ENCODE peak calls at places on chromosomes 3 and 15, in four cellular contexts. One of them, this sample, is unnamed.

GRCh38 chr3:107452436-107452835 is 70.3 kb upstream of the BBX start:
- DNase-seq in tibial nerve: no peak
- DNase-seq in psoas muscle: no peak
- DNase-seq in HCT116: no peak
- DNase-seq in this sample: peak

GRCh38 chr3:185537369-185537970 is 14.9 kb downstream of the LIPH start:
- DNase-seq in tibial nerve: peak
- DNase-seq in psoas muscle: peak
- DNase-seq in HCT116: peak
- DNase-seq in this sample: peak

GRCh38 chr3:123229145-123229544 is 27.4 kb downstream of the SEC22A start:
- DNase-seq in HCT116: no peak
- DNase-seq in tibial nerve: no peak
- DNase-seq in psoas muscle: no peak
- DNase-seq in this sample: no peak

GRCh38 chr3:17094551-17094950 is 209.8 kb downstream of the PLCL2 start:
- DNase-seq in HCT116: no peak
- DNase-seq in psoas muscle: no peak
- DNase-seq in tibial nerve: no peak
- DNase-seq in this sample: no peak

GRCh38 chr3:134328147-134328591 is 46.1 kb downstream of the AMOTL2 start:
- DNase-seq in HCT116: peak
- DNase-seq in tibial nerve: no peak
- DNase-seq in psoas muscle: peak
- DNase-seq in this sample: peak

GRCh38 chr3:40070816-40071215 is 238.7 kb upstream of the EIF1B start:
- DNase-seq in psoas muscle: no peak
- DNase-seq in HCT116: no peak
- DNase-seq in tibial nerve: no peak
- DNase-seq in this sample: no peak

GRCh38 chr3:45890405-45890804 is 4.1 kb downstream of the CCR9 start:
- DNase-seq in HCT116: no peak
- DNase-seq in tibial nerve: no peak
- DNase-seq in psoas muscle: no peak
- DNase-seq in this sample: no peak

GRCh38 chr15:62173215-62173614 is 8.1 kb upstream of the C2CD4B start:
- DNase-seq in tibial nerve: no peak
- DNase-seq in HCT116: no peak
- DNase-seq in psoas muscle: no peak
- DNase-seq in this sample: no peak

GRCh38 chr3:123767020-123767394 is 117.1 kb downstream of the MYLK start:
- DNase-seq in tibial nerve: no peak
- DNase-seq in HCT116: no peak
- DNase-seq in psoas muscle: no peak
- DNase-seq in this sample: no peak

GRCh38 chr3:120831066-120831465 is 76.9 kb upstream of the STXBP5L start:
- DNase-seq in psoas muscle: no peak
- DNase-seq in tibial nerve: no peak
- DNase-seq in HCT116: no peak
- DNase-seq in this sample: no peak

GRCh38 chr3:129238945-129239705 is 10.3 kb upstream of the COPG1 start:
- DNase-seq in tibial nerve: no peak
- DNase-seq in psoas muscle: no peak
- DNase-seq in HCT116: no peak
- DNase-seq in this sample: no peak

GRCh38 chr15:101204744-101205535 is 46.9 kb downstream of the CHSY1 start:
- DNase-seq in tibial nerve: no peak
- DNase-seq in HCT116: no peak
- DNase-seq in psoas muscle: no peak
- DNase-seq in this sample: peak

GRCh38 chr3:73413619-73414018 is 211.1 kb downstream of the PDZRN3 start:
- DNase-seq in HCT116: no peak
- DNase-seq in psoas muscle: no peak
- DNase-seq in tibial nerve: no peak
- DNase-seq in this sample: no peak

GRCh38 chr3:45741247-45741646 is 52.1 kb downstream of the SACM1L start:
- DNase-seq in HCT116: no peak
- DNase-seq in tibial nerve: no peak
- DNase-seq in psoas muscle: no peak
- DNase-seq in this sample: no peak

GRCh38 chr3:48088056-48088748 is 72.0 kb upstream of the MAP4 start:
- DNase-seq in HCT116: no peak
- DNase-seq in psoas muscle: no peak
- DNase-seq in tibial nerve: no peak
- DNase-seq in this sample: no peak

GRCh38 chr3:12579919-12580318 is 23.0 kb downstream of the MKRN2 start:
- DNase-seq in psoas muscle: no peak
- DNase-seq in tibial nerve: no peak
- DNase-seq in HCT116: no peak
- DNase-seq in this sample: peak

GRCh38 chr3:117303446-117303845 is 593.9 kb downstream of the TUSC7 start:
- DNase-seq in psoas muscle: no peak
- DNase-seq in tibial nerve: no peak
- DNase-seq in HCT116: no peak
- DNase-seq in this sample: no peak

GRCh38 chr15:52257734-52258062 is 37.9 kb downstream of the MYO5C start:
- DNase-seq in HCT116: no peak
- DNase-seq in tibial nerve: no peak
- DNase-seq in psoas muscle: peak
- DNase-seq in this sample: no peak

GRCh38 chr3:112327371-112327951 is 5.5 kb upstream of the CD200 start:
- DNase-seq in psoas muscle: no peak
- DNase-seq in HCT116: peak
- DNase-seq in tibial nerve: no peak
- DNase-seq in this sample: peak

GRCh38 chr3:163773136-163773535 is 1305.2 kb downstream of the SI start:
- DNase-seq in tibial nerve: no peak
- DNase-seq in HCT116: peak
- DNase-seq in psoas muscle: no peak
- DNase-seq in this sample: no peak

GRCh38 chr3:57756528-57757401 is 656 bp downstream of the SLMAP start:
- DNase-seq in HCT116: no peak
- DNase-seq in psoas muscle: peak
- DNase-seq in tibial nerve: no peak
- DNase-seq in this sample: peak

GRCh38 chr3:98914210-98915080 is 12.9 kb upstream of the DCBLD2 start:
- DNase-seq in HCT116: no peak
- DNase-seq in psoas muscle: no peak
- DNase-seq in tibial nerve: no peak
- DNase-seq in this sample: no peak

GRCh38 chr3:100333051-100333450 is 1.5 kb upstream of the NIT2 start:
- DNase-seq in tibial nerve: no peak
- DNase-seq in HCT116: no peak
- DNase-seq in psoas muscle: no peak
- DNase-seq in this sample: no peak

GRCh38 chr3:113677745-113678144 is 18.7 kb downstream of the USF3 start:
- DNase-seq in HCT116: no peak
- DNase-seq in psoas muscle: no peak
- DNase-seq in tibial nerve: no peak
- DNase-seq in this sample: no peak

GRCh38 chr15:96335429-96335807 is 4.9 kb downstream of the NR2F2 start:
- DNase-seq in psoas muscle: no peak
- DNase-seq in tibial nerve: no peak
- DNase-seq in HCT116: no peak
- DNase-seq in this sample: no peak

GRCh38 chr3:52080830-52081719 is 24.7 kb upstream of the DUSP7 start:
- DNase-seq in tibial nerve: no peak
- DNase-seq in HCT116: no peak
- DNase-seq in psoas muscle: no peak
- DNase-seq in this sample: no peak

GRCh38 chr3:60746690-60747416 is 504.4 kb downstream of the FHIT start:
- DNase-seq in HCT116: no peak
- DNase-seq in psoas muscle: no peak
- DNase-seq in tibial nerve: no peak
- DNase-seq in this sample: no peak

GRCh38 chr15:101295607-101296225 is 668 bp upstream of the SNRPA1 start:
- DNase-seq in psoas muscle: no peak
- DNase-seq in HCT116: no peak
- DNase-seq in tibial nerve: no peak
- DNase-seq in this sample: no peak

GRCh38 chr15:49832421-49832980 is 211.7 kb downstream of the DTWD1 start:
- DNase-seq in HCT116: no peak
- DNase-seq in psoas muscle: no peak
- DNase-seq in tibial nerve: no peak
- DNase-seq in this sample: no peak

GRCh38 chr3:185455860-185456259 is 43.0 kb downstream of the TMEM41A start:
- DNase-seq in HCT116: no peak
- DNase-seq in tibial nerve: no peak
- DNase-seq in psoas muscle: no peak
- DNase-seq in this sample: no peak

GRCh38 chr3:55489804-55490132 is 2.7 kb upstream of the WNT5A start:
- DNase-seq in psoas muscle: peak
- DNase-seq in HCT116: no peak
- DNase-seq in tibial nerve: no peak
- DNase-seq in this sample: no peak

GRCh38 chr3:148794357-148794756 is 33.3 kb upstream of the CPB1 start:
- DNase-seq in tibial nerve: no peak
- DNase-seq in psoas muscle: no peak
- DNase-seq in HCT116: no peak
- DNase-seq in this sample: no peak

GRCh38 chr15:73335471-73335870 is 33.3 kb downstream of the HCN4 start:
- DNase-seq in tibial nerve: no peak
- DNase-seq in HCT116: no peak
- DNase-seq in psoas muscle: no peak
- DNase-seq in this sample: no peak

DNA sequence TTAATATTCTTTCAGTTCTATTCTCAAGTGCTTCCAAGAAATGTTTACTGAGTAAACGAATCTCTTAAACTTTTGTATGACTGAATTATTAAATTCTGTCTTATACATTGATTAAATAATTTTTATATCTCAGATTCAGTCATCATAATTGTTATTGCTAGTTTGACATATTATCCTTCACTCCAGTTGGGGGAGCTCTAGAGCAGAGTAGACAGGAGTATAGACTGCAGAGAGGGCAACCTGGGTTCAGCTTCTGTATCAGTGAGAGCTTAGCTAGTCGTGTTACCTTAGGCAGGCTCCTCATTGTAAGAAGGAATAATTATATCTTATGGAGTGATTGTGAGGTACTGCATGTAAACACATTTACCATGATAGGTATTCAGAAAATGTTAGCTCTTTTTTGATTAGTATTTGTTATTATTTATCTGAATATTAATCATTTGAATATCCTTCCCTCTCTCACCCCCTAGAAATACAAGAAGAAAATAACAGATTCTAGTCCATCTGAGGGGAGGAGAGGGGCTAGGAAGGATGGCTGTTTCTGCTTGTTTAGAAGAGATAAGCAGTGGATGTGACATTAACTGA is 31.0 kb upstream of the ZCWPW2 start:
- DNase-seq in tibial nerve: no peak
- DNase-seq in HCT116: peak
- DNase-seq in psoas muscle: no peak
- DNase-seq in this sample: peak
- TF ChIP-seq CTCF in tibial nerve: peak
- TF ChIP-seq CTCF in HCT116: peak
- TF ChIP-seq CTCF in psoas muscle: peak
- TF ChIP-seq CTCF in this sample: peak

GRCh38 chr3:14277557-14277956 is 98.9 kb downstream of the LSM3 start:
- DNase-seq in tibial nerve: no peak
- DNase-seq in HCT116: no peak
- DNase-seq in psoas muscle: no peak
- DNase-seq in this sample: no peak
- TF ChIP-seq CTCF in tibial nerve: no peak
- TF ChIP-seq CTCF in HCT116: no peak
- TF ChIP-seq CTCF in psoas muscle: no peak
- TF ChIP-seq CTCF in this sample: no peak

DNA sequence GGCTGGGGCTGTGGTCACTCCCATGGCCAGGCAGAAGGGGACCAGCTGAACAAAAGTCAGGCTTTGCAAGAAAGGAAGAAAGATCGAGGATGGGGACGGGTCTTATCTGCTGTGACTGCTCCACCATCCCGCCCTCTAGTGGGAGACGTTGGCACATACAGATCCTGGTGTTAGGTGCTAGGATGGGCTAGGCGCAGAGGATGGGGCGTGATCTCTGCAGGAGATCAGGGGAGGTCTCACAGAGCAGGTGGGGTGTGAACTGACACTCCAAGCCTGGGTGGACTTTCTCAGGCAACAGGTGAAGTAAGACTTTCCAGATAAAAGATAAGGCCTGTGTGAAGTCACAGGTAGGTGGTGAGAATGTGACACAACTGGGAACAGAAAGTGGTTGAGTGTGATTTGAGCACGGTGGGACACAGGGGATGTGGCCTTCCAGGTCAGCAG is 141.9 kb upstream of the SMAD3 start:
- DNase-seq in psoas muscle: no peak
- DNase-seq in tibial nerve: no peak
- DNase-seq in HCT116: peak
- DNase-seq in this sample: no peak
- TF ChIP-seq CTCF in psoas muscle: no peak
- TF ChIP-seq CTCF in tibial nerve: peak
- TF ChIP-seq CTCF in HCT116: peak
- TF ChIP-seq CTCF in this sample: peak

GRCh38 chr15:93086791-93087190 is 2.2 kb downstream of the RGMA start:
- DNase-seq in psoas muscle: peak
- DNase-seq in HCT116: no peak
- DNase-seq in tibial nerve: no peak
- DNase-seq in this sample: no peak

GRCh38 chr15:93088981-93089854 is at the start of gene RGMA:
- DNase-seq in psoas muscle: peak
- DNase-seq in tibial nerve: peak
- DNase-seq in HCT116: no peak
- DNase-seq in this sample: no peak

GRCh38 chr15:93089855-93090305 is 869 bp upstream of the RGMA start:
- DNase-seq in psoas muscle: peak
- DNase-seq in HCT116: no peak
- DNase-seq in tibial nerve: no peak
- DNase-seq in this sample: no peak

GRCh38 chr15:93087825-93088199 is 1.2 kb downstream of the RGMA start:
- DNase-seq in HCT116: peak
- DNase-seq in tibial nerve: peak
- DNase-seq in psoas muscle: peak
- DNase-seq in this sample: peak

DNA sequence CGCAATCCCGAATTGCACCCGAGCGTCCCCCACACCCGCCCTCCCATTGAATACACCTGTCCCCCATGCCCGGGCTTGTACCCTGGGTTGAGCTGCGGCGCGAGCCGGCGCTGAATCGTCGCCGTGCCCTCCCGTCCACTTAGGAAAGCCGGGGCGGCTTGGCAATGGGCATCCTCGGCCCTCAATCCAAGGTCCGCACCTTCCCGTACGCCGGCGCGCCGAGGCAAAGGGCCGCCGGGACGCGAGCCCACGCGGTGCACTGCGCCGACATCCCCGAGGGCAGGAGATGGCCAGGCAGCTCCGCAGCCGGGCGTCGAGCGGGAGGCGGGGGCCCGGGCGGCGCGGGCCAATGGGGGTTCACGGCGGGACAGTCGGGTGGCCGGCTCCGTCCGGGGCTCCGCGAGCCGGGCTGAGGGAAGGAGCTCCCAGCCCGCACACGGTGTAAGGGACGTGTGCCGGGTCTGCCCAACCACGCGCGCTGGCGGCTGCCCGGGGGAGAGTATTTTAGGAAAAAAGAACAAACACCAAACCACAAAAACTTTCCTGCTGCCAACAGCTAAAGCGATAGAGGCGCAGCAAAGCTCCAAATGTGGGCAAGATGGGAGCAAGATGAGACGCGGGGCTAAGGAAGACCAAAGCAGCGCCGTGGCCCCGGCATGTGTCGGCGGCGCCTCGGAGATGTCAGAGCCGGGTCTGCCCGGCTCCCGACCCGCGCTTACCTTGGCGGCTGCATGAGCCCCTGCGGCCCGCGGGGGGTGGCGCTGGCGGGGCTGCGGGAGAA is 621 bp downstream of the RGMA start:
- DNase-seq in tibial nerve: no peak
- DNase-seq in psoas muscle: peak
- DNase-seq in HCT116: no peak
- DNase-seq in this sample: no peak
- TF ChIP-seq CTCF in tibial nerve: no peak
- TF ChIP-seq CTCF in psoas muscle: no peak
- TF ChIP-seq CTCF in HCT116: no peak
- TF ChIP-seq CTCF in this sample: peak

This sample was measured in HFFc6.